ENCODE peak calls at places on chromosomes 3 and 15, in nine cellular contexts. One of them, this sample, is unnamed.
A peak's percentile ranks its signal among the peaks of the same experiment; 100 is the strongest.

GRCh38 chr3:178439504-178439903 is 96.7 kb upstream of the KCNMB2 start:
- DNase-seq in astrocyte: peak; percentile 57
- DNase-seq in A673: no peak
- DNase-seq in pancreas: no peak
- DNase-seq in right lobe of liver: no peak
- DNase-seq in osteoblast: peak; percentile 88
- DNase-seq in endothelial cell of umbilical vein: peak; percentile 16
- DNase-seq in mesendoderm: peak; percentile 47
- DNase-seq in H9: no peak
- DNase-seq in this sample: no peak

GRCh38 chr15:51814616-51815015 is 14.8 kb upstream of the TMOD3 start:
- DNase-seq in astrocyte: peak; percentile 7
- DNase-seq in A673: peak; percentile 88
- DNase-seq in pancreas: no peak
- DNase-seq in right lobe of liver: no peak
- DNase-seq in osteoblast: no peak
- DNase-seq in endothelial cell of umbilical vein: no peak
- DNase-seq in mesendoderm: no peak
- DNase-seq in H9: no peak
- DNase-seq in this sample: no peak

GRCh38 chr3:8538904-8539303 is 37.3 kb downstream of the LMCD1 start:
- DNase-seq in astrocyte: peak; percentile 86
- DNase-seq in A673: no peak
- DNase-seq in pancreas: no peak
- DNase-seq in right lobe of liver: no peak
- DNase-seq in osteoblast: peak; percentile 75
- DNase-seq in endothelial cell of umbilical vein: no peak
- DNase-seq in mesendoderm: no peak
- DNase-seq in H9: no peak
- DNase-seq in this sample: no peak

GRCh38 chr3:46932455-46933225 is 43.9 kb downstream of the CCDC12 start:
- DNase-seq in astrocyte: no peak
- DNase-seq in A673: no peak
- DNase-seq in pancreas: no peak
- DNase-seq in right lobe of liver: no peak
- DNase-seq in osteoblast: no peak
- DNase-seq in endothelial cell of umbilical vein: no peak
- DNase-seq in mesendoderm: no peak
- DNase-seq in H9: no peak
- DNase-seq in this sample: no peak

GRCh38 chr15:47675735-47676134 is 41.6 kb upstream of the SEMA6D start:
- DNase-seq in astrocyte: no peak
- DNase-seq in A673: peak; percentile 62
- DNase-seq in pancreas: no peak
- DNase-seq in right lobe of liver: no peak
- DNase-seq in osteoblast: no peak
- DNase-seq in endothelial cell of umbilical vein: no peak
- DNase-seq in mesendoderm: peak; percentile 84
- DNase-seq in H9: peak; percentile 31
- DNase-seq in this sample: no peak

GRCh38 chr15:37076543-37076942 is 23.8 kb downstream of the MEIS2 start:
- DNase-seq in astrocyte: peak; percentile 68
- DNase-seq in A673: no peak
- DNase-seq in pancreas: no peak
- DNase-seq in right lobe of liver: no peak
- DNase-seq in osteoblast: no peak
- DNase-seq in endothelial cell of umbilical vein: peak; percentile 45
- DNase-seq in mesendoderm: no peak
- DNase-seq in H9: no peak
- DNase-seq in this sample: no peak

GRCh38 chr3:61824553-61825135 is 263.3 kb downstream of the PTPRG start:
- DNase-seq in astrocyte: no peak
- DNase-seq in A673: no peak
- DNase-seq in pancreas: no peak
- DNase-seq in right lobe of liver: no peak
- DNase-seq in osteoblast: no peak
- DNase-seq in endothelial cell of umbilical vein: peak; percentile 50
- DNase-seq in mesendoderm: no peak
- DNase-seq in H9: no peak
- DNase-seq in this sample: no peak

GRCh38 chr15:83200589-83200988 is 7.0 kb downstream of the HDGFL3 start:
- DNase-seq in astrocyte: peak; percentile 48
- DNase-seq in A673: no peak
- DNase-seq in pancreas: no peak
- DNase-seq in right lobe of liver: no peak
- DNase-seq in osteoblast: peak; percentile 10
- DNase-seq in endothelial cell of umbilical vein: no peak
- DNase-seq in mesendoderm: no peak
- DNase-seq in H9: no peak
- DNase-seq in this sample: no peak

GRCh38 chr3:40042752-40043443 is 233.5 kb downstream of the MYRIP start:
- DNase-seq in astrocyte: peak; percentile 32
- DNase-seq in A673: no peak
- DNase-seq in pancreas: no peak
- DNase-seq in right lobe of liver: no peak
- DNase-seq in osteoblast: peak; percentile 66
- DNase-seq in endothelial cell of umbilical vein: peak; percentile 49
- DNase-seq in mesendoderm: no peak
- DNase-seq in H9: no peak
- DNase-seq in this sample: no peak

GRCh38 chr3:29686889-29687592 is 406.2 kb downstream of the RBMS3 start:
- DNase-seq in astrocyte: peak; percentile 91
- DNase-seq in A673: no peak
- DNase-seq in pancreas: no peak
- DNase-seq in right lobe of liver: no peak
- DNase-seq in osteoblast: peak; percentile 58
- DNase-seq in endothelial cell of umbilical vein: peak; percentile 83
- DNase-seq in mesendoderm: no peak
- DNase-seq in H9: no peak
- DNase-seq in this sample: no peak

GRCh38 chr3:9101286-9101685 is 138.0 kb upstream of the RAD18 start:
- DNase-seq in astrocyte: no peak
- DNase-seq in A673: no peak
- DNase-seq in pancreas: no peak
- DNase-seq in right lobe of liver: no peak
- DNase-seq in osteoblast: no peak
- DNase-seq in endothelial cell of umbilical vein: peak; percentile 7
- DNase-seq in mesendoderm: peak; percentile 74
- DNase-seq in H9: peak; percentile 81
- DNase-seq in this sample: no peak

GRCh38 chr3:177899275-177900067 is 636.8 kb upstream of the KCNMB2 start:
- DNase-seq in astrocyte: no peak
- DNase-seq in A673: no peak
- DNase-seq in pancreas: no peak
- DNase-seq in right lobe of liver: no peak
- DNase-seq in osteoblast: no peak
- DNase-seq in endothelial cell of umbilical vein: no peak
- DNase-seq in mesendoderm: no peak
- DNase-seq in H9: peak; percentile 64
- DNase-seq in this sample: no peak

GRCh38 chr3:116339441-116340028 is 105.8 kb downstream of the LSAMP start:
- DNase-seq in astrocyte: peak; percentile 80
- DNase-seq in A673: peak; percentile 65
- DNase-seq in pancreas: no peak
- DNase-seq in right lobe of liver: no peak
- DNase-seq in osteoblast: no peak
- DNase-seq in endothelial cell of umbilical vein: no peak
- DNase-seq in mesendoderm: peak; percentile 42
- DNase-seq in H9: no peak
- DNase-seq in this sample: peak; percentile 11

DNA sequence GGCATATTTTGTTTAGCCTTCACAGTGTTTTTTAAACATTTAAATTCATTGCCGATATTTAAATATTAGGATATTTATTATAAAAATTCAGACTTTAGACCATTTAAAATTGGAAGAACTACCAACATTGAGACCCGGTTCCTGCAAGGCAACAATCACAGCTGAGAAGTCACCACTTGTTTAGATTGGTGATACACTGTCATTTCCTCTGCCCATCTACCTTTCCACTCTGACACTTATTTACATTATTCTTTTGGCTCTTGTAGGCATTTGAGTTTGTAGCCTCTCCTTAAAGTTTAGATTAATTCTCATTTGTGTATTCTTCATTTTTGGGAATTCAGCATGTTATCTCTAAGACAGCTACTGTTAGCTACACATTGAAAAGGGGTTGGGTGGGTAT is 10.3 kb upstream of the IL20RB start:
- DNase-seq in astrocyte: no peak
- DNase-seq in A673: no peak
- DNase-seq in pancreas: no peak
- DNase-seq in right lobe of liver: no peak
- DNase-seq in osteoblast: no peak
- DNase-seq in endothelial cell of umbilical vein: no peak
- DNase-seq in mesendoderm: no peak
- DNase-seq in H9: no peak
- DNase-seq in this sample: no peak
- H3K4me1 ChIP-seq in astrocyte: no peaks in the 10 kb centered on the region
- H3K4me1 ChIP-seq in A673: peaks cover 57% of the 10 kb centered on the region
- H3K4me1 ChIP-seq in pancreas: no peaks in the 10 kb centered on the region
- H3K4me1 ChIP-seq in right lobe of liver: no peaks in the 10 kb centered on the region
- H3K4me1 ChIP-seq in osteoblast: peaks cover 6% of the 10 kb centered on the region
- H3K4me1 ChIP-seq in endothelial cell of umbilical vein: peaks cover 23% of the 10 kb centered on the region
- H3K4me1 ChIP-seq in mesendoderm: peaks cover 5% of the 10 kb centered on the region
- H3K4me1 ChIP-seq in H9: peaks cover 3% of the 10 kb centered on the region
- H3K4me1 ChIP-seq in this sample: peaks cover 2% of the 10 kb centered on the region

DNA sequence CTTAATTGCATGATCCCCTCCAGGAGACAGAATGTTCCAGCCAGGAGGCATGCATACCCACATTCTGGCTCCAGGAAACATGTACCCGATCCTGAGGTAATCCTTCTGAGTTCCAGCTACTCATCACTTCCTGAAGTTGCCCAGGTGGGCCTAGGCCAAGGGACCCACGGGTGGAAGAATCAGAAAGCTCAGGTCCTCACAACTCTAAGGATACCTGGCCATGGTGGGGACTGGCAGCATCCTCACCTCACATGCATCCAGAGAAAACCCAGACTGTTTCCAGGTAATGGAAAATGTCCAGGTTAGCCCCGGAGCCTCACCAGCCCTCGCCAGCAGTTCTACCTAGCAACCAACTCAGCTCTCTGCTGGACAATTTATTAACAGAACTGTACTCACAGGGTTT is 78.2 kb downstream of the DAPK2 start:
- DNase-seq in astrocyte: no peak
- DNase-seq in A673: no peak
- DNase-seq in pancreas: no peak
- DNase-seq in right lobe of liver: no peak
- DNase-seq in osteoblast: no peak
- DNase-seq in endothelial cell of umbilical vein: no peak
- DNase-seq in mesendoderm: no peak
- DNase-seq in H9: peak; percentile 4
- DNase-seq in this sample: no peak
- H3K27ac ChIP-seq in astrocyte: no peak overlapping the region
- H3K27ac ChIP-seq in A673: no peak overlapping the region
- H3K27ac ChIP-seq in pancreas: no peak overlapping the region
- H3K27ac ChIP-seq in right lobe of liver: no peak overlapping the region
- H3K27ac ChIP-seq in osteoblast: no peak overlapping the region
- H3K27ac ChIP-seq in endothelial cell of umbilical vein: no peak overlapping the region
- H3K27ac ChIP-seq in mesendoderm: no peak overlapping the region
- H3K27ac ChIP-seq in H9: no peak overlapping the region
- H3K27ac ChIP-seq in this sample: peak overlapping the region; percentile 82

DNA sequence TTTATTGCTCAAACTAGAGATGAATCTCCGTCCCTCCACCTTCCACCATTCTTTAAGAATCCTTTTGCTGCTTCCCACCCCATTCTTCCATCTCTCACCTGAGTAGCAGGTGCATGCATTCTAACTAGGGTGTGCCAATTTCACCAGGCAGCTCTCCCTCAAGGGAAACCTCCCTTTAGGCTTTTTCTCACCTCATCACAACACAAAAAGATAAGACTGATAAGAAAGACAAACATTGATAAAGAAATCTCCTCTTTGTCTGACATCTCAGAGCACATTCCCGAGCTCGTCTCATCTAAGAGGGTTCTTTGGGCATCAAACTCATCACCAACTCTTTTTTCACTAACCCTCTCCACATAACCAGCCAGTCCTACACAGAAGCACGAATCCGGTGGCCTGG is 23.0 kb downstream of the MB21D2 start:
- DNase-seq in astrocyte: no peak
- DNase-seq in A673: no peak
- DNase-seq in pancreas: no peak
- DNase-seq in right lobe of liver: no peak
- DNase-seq in osteoblast: no peak
- DNase-seq in endothelial cell of umbilical vein: no peak
- DNase-seq in mesendoderm: peak; percentile 74
- DNase-seq in H9: no peak
- DNase-seq in this sample: no peak
- H3K4me1 ChIP-seq in astrocyte: peaks cover 35% of the 10 kb centered on the region
- H3K4me1 ChIP-seq in A673: peaks cover 20% of the 10 kb centered on the region
- H3K4me1 ChIP-seq in pancreas: peaks cover under 1% of the 10 kb centered on the region
- H3K4me1 ChIP-seq in right lobe of liver: no peaks in the 10 kb centered on the region
- H3K4me1 ChIP-seq in osteoblast: peaks cover 25% of the 10 kb centered on the region
- H3K4me1 ChIP-seq in endothelial cell of umbilical vein: peaks cover 14% of the 10 kb centered on the region
- H3K4me1 ChIP-seq in mesendoderm: peaks cover 8% of the 10 kb centered on the region
- H3K4me1 ChIP-seq in H9: peaks cover 21% of the 10 kb centered on the region
- H3K4me1 ChIP-seq in this sample: peaks cover 8% of the 10 kb centered on the region

GRCh38 chr3:71530903-71531535 is 52.5 kb downstream of the FOXP1 start:
- DNase-seq in astrocyte: no peak
- DNase-seq in A673: no peak
- DNase-seq in pancreas: no peak
- DNase-seq in right lobe of liver: no peak
- DNase-seq in osteoblast: no peak
- DNase-seq in endothelial cell of umbilical vein: no peak
- DNase-seq in mesendoderm: peak; percentile 57
- DNase-seq in H9: peak; percentile 54
- DNase-seq in this sample: no peak
- H3K27ac ChIP-seq in astrocyte: no peak overlapping the region
- H3K27ac ChIP-seq in A673: no peak overlapping the region
- H3K27ac ChIP-seq in pancreas: no peak overlapping the region
- H3K27ac ChIP-seq in right lobe of liver: no peak overlapping the region
- H3K27ac ChIP-seq in osteoblast: no peak overlapping the region
- H3K27ac ChIP-seq in endothelial cell of umbilical vein: no peak overlapping the region
- H3K27ac ChIP-seq in mesendoderm: no peak overlapping the region
- H3K27ac ChIP-seq in H9: no peak overlapping the region
- H3K27ac ChIP-seq in this sample: peak overlapping the region; percentile 24

DNA sequence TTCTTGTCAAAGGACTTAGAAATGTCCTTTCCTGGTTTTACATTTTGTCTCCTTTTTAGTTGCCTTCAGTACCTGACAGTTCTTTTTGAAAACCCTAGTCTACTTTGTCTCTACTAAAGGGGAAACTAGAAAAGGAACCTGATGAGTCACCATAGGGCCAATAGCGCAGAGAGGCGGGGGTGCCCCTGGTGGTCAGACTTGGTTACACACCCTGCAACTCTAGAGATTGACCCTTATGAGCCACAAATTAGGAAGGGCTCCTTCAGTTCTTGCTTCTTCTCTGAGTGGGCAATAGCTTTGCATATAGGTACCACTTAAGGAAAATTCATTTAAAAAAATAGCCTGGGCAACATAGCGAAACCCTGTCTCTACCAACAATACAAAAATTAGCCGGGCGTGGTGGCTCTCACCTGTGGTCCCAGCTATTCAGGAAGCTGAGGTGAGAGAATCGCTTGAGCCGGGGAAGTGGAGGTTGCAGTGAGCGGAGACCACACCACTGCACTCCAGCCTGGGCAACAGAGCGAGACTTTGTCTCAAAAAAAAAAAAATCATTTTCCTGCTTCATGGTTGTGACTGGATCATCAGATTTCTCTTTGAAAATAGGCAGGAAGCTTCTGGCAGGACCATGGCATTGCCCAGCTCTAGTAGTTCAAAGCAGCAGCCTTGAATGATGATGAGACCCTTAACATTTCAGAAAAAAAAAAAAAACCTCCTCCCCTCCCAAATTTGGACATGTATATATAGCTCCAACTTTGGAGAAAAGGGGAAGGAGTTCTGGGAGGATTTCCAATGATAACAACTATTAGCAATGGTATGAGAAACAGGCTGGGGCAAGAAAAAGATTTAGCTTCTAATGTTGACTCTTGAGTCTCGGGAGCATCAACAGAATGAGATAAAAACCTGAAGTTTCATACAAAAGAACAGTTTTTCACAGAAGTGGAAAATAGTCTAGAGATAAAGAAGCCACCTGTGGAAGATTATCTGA is 45.2 kb upstream of the RASA2 start:
- DNase-seq in astrocyte: peak; percentile 82
- DNase-seq in A673: peak; percentile 74
- DNase-seq in pancreas: peak; percentile 72
- DNase-seq in right lobe of liver: peak; percentile 79
- DNase-seq in osteoblast: peak; percentile 73
- DNase-seq in endothelial cell of umbilical vein: peak; percentile 85
- DNase-seq in mesendoderm: peak; percentile 75
- DNase-seq in H9: peak; percentile 68
- DNase-seq in this sample: peak; percentile 76
- H3K4me1 ChIP-seq in astrocyte: peaks cover 27% of the 10 kb centered on the region
- H3K4me1 ChIP-seq in A673: no peaks in the 10 kb centered on the region
- H3K4me1 ChIP-seq in pancreas: peaks cover 15% of the 10 kb centered on the region
- H3K4me1 ChIP-seq in right lobe of liver: no peaks in the 10 kb centered on the region
- H3K4me1 ChIP-seq in osteoblast: peaks cover 65% of the 10 kb centered on the region
- H3K4me1 ChIP-seq in endothelial cell of umbilical vein: peaks cover 13% of the 10 kb centered on the region
- H3K4me1 ChIP-seq in mesendoderm: no peaks in the 10 kb centered on the region
- H3K4me1 ChIP-seq in H9: no peaks in the 10 kb centered on the region
- H3K4me1 ChIP-seq in this sample: peaks cover 91% of the 10 kb centered on the region

This sample was measured in heart right ventricle.